ENCODE peak calls at places on chromosome 6, in eight cellular contexts. W is tibial artery; S is AG04450; D is sigmoid colon; L is OCI-LY7; V is CD8-positive, alpha-beta T cell; J is spleen; Z is upper lobe of left lung. Q is an unnamed sample.

GRCh38 chr6:16626650-16627049 is 134.6 kb downstream of the ATXN1 start:
- DNase-seq in W (no peak), S (no peak), D (no peak), L (no peak), V (no peak), J (no peak), Z (no peak), Q (no peak)

GRCh38 chr6:53103993-53104675 is 38.9 kb downstream of the FBXO9 start:
- DNase-seq in W (no peak), S (no peak), D (no peak), L (peak; percentile 19), V (no peak), J (no peak), Z (no peak), Q (no peak)

GRCh38 chr6:21163110-21163837 is 430.3 kb upstream of the SOX4 start:
- DNase-seq in W (no peak), S (peak; percentile 41), D (no peak), L (no peak), V (no peak), J (no peak), Z (peak; percentile 14), Q (no peak)

GRCh38 chr6:3523966-3524365 is 67.1 kb upstream of the SLC22A23 start:
- DNase-seq in W (no peak), S (no peak), D (no peak), L (no peak), V (no peak), J (no peak), Z (no peak), Q (no peak)

GRCh38 chr6:147223751-147224150 is 19.5 kb downstream of the STXBP5 start:
- DNase-seq in W (no peak), S (no peak), D (no peak), L (no peak), V (no peak), J (no peak), Z (no peak), Q (no peak)

GRCh38 chr6:951782-952181 is 258.8 kb upstream of the EXOC2 start:
- DNase-seq in W (no peak), S (no peak), D (no peak), L (no peak), V (no peak), J (no peak), Z (no peak), Q (no peak)

GRCh38 chr6:20056350-20056992 is 155.8 kb downstream of the MBOAT1 start:
- DNase-seq in W (no peak), S (peak; percentile 20), D (no peak), L (peak; percentile 50), V (no peak), J (no peak), Z (no peak), Q (no peak)

GRCh38 chr6:167350322-167350721 is 25.4 kb downstream of the TTLL2 start:
- DNase-seq in W (no peak), S (no peak), D (no peak), L (no peak), V (no peak), J (peak; percentile 76), Z (no peak), Q (no peak)

GRCh38 chr6:3610206-3610605 is 141.3 kb downstream of the PXDC1 start:
- DNase-seq in W (no peak), S (no peak), D (no peak), L (no peak), V (no peak), J (no peak), Z (no peak), Q (peak; percentile 26)

GRCh38 chr6:163536770-163537169 is 122.3 kb downstream of the QKI start:
- DNase-seq in W (no peak), S (no peak), D (no peak), L (no peak), V (no peak), J (no peak), Z (no peak), Q (no peak)

GRCh38 chr6:4599924-4600323 is 176.3 kb upstream of the CDYL start:
- DNase-seq in W (no peak), S (peak; percentile 23), D (no peak), L (no peak), V (no peak), J (no peak), Z (no peak), Q (no peak)

GRCh38 chr6:124995645-124996325 is 33.5 kb downstream of the RNF217 start:
- DNase-seq in W (no peak), S (no peak), D (no peak), L (no peak), V (no peak), J (no peak), Z (no peak), Q (no peak)

GRCh38 chr6:75572072-75572471 is 29.6 kb upstream of the SENP6 start:
- DNase-seq in W (no peak), S (no peak), D (no peak), L (no peak), V (no peak), J (no peak), Z (no peak), Q (no peak)

GRCh38 chr6:33575211-33575610 is 4.9 kb downstream of the BAK1 start:
- DNase-seq in W (no peak), S (no peak), D (no peak), L (no peak), V (no peak), J (no peak), Z (no peak), Q (no peak)

GRCh38 chr6:157184202-157185015 is 138.9 kb downstream of the TMEM242 start:
- DNase-seq in W (peak; percentile 84), S (peak; percentile 15), D (peak; percentile 83), L (peak; percentile 56), V (peak; percentile 67), J (peak; percentile 86), Z (peak; percentile 89), Q (no peak)

GRCh38 chr6:24740861-24741260 is 21.9 kb upstream of the C6orf62 start:
- DNase-seq in W (no peak), S (no peak), D (no peak), L (no peak), V (no peak), J (no peak), Z (no peak), Q (no peak)

GRCh38 chr6:34521463-34522288 is 34.5 kb downstream of the SPDEF start:
- DNase-seq in W (no peak), S (no peak), D (no peak), L (no peak), V (no peak), J (peak; percentile 56), Z (no peak), Q (no peak)

GRCh38 chr6:76771076-76771634 is 692.1 kb downstream of the HTR1B start:
- DNase-seq in W (no peak), S (no peak), D (no peak), L (no peak), V (no peak), J (no peak), Z (no peak), Q (no peak)

GRCh38 chr6:100188754-100189153 is 194.7 kb upstream of the MCHR2 start:
- DNase-seq in W (no peak), S (no peak), D (no peak), L (no peak), V (no peak), J (no peak), Z (no peak), Q (no peak)

DNA sequence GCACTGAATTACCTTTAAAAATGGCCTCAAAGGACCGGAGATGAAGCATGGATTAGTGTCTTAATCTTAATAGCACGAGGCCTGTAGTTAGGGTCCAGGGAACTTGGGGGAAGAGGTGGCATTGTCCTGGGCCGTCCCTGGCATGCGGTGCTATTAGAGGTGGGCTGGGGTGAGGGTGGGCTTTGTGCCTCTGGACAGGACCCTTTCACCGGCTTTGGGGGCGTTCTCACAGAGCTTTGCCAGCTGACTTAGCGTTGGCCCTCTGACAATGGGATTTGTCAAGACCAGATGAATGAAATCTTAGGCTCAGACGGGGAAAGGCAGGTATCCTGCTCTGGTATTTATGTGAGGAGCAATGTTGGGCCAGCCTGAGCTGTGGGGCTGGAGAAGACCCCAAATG is 59.6 kb downstream of the ERMARD start:
- DNase-seq in W (no peak), S (no peak), D (no peak), L (no peak), V (no peak), J (peak; percentile 40), Z (no peak), Q (no peak)
- H3K4me3 ChIP-seq in W (no peak overlapping the region), S (no peak overlapping the region), D (no peak overlapping the region), L (no peak overlapping the region), V (no peak overlapping the region), J (no peak overlapping the region), Z (no peak overlapping the region), Q (no peak overlapping the region)

DNA sequence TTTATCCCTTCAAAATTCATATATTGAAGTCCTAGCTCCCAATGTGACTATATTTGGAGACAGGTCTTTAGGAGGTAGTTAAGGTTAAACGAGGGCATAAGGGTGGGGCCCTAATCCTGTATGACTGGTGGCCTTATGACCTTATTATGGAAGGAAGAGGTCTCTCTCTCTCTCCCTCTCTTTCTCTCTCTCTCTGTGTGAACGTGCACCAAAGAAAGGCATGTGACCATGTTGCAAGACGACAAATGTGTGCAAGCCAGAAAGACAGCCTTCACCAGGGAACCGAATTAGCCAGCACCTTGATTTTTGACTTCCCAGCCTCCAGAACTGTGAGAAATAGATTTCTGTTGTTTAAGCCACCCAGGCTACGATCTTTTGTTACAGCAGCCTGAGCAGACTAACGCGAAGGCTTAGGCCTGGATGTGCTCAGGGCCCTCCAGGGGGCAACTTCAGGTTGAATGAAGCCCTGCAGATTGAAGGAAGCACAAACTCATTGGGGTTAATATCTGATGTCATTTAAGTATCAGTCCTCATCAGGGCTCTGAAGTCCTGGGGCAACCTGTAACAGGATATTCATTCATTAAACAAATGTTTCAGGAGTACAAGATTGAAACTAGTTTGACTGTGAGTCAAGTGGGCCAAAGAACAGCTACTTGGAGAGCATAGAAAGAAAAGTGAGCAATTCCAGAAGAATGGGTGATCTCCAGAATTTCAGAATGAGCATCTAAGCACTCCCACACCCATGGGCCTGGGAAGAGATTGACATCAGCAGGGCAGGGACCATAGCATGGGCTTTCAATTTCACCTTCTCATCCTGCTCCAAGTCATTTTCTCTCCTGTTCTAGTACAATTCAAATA is 157.4 kb upstream of the TNFAIP3 start:
- DNase-seq in W (no peak), S (no peak), D (no peak), L (no peak), V (no peak), J (no peak), Z (no peak), Q (no peak)
- H3K27ac ChIP-seq in W (no peak overlapping the region), S (peak overlapping the region; percentile 47), D (no peak overlapping the region), L (no peak overlapping the region), V (peak overlapping the region; percentile 29), J (peak overlapping the region; percentile 29), Z (no peak overlapping the region), Q (no peak overlapping the region)

DNA sequence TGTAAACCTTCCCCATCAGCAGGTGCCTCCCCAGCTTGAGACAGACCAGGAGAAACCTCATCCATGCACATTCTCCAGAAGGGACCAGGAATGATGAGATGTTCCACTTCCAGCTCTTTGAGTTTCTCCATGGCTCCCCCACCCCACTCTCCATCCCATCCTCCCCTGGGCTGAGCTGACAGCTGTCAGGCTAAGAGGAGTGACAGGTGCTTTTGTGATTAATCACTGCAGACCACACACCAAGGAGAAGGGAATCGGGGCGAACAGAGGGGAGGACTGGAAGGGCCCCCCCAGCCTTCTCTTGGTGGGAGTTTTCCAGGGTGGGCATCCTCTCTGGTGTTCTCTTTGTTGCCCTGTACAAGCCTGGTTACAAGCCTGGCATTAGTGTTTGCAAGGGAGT is 56.1 kb upstream of the ZFAND3 start:
- DNase-seq in W (no peak), S (no peak), D (no peak), L (no peak), V (no peak), J (no peak), Z (no peak), Q (no peak)
- TF ChIP-seq CTCF in W (no peak), S (no peak), D (no peak), L (no peak), V (no peak), J (no peak), Z (no peak), Q (no peak)

GRCh38 chr6:161434331-161434730 is 160.5 kb upstream of the AGPAT4 start:
- DNase-seq in W (no peak), S (no peak), D (no peak), L (no peak), V (no peak), J (peak; percentile 36), Z (no peak), Q (no peak)
- H3K4me3 ChIP-seq in W (peak overlapping the region; percentile 23), S (no peak overlapping the region), D (no peak overlapping the region), L (no peak overlapping the region), V (no peak overlapping the region), J (no peak overlapping the region), Z (no peak overlapping the region), Q (peak overlapping the region; percentile 30)